ENCODE peak calls at places on chromosomes 5 and 9, in six cellular contexts. K, Y, I, M, S and C are unnamed samples.

GRCh38 chr9:24708808-24709207 is 163.1 kb upstream of the IZUMO3 start:
- DNase-seq in K (no peak), Y (no peak), I (no peak), S (no peak), M (no peak), C (no peak)

GRCh38 chr9:36332006-36332405 is 68.1 kb downstream of the RNF38 start:
- DNase-seq in I (no peak), S (peak), Y (no peak), M (no peak), K (no peak), C (no peak)

GRCh38 chr5:23411200-23411599 is 96.2 kb upstream of the PRDM9 start:
- DNase-seq in K (no peak), S (no peak), I (no peak), Y (no peak), M (no peak), C (no peak)

GRCh38 chr9:76161103-76161502 is 233.1 kb downstream of the RFK start:
- DNase-seq in S (no peak), Y (no peak), K (no peak), I (no peak), M (no peak), C (no peak)

GRCh38 chr5:137828192-137828591 is 39.5 kb upstream of the MYOT start:
- DNase-seq in S (no peak), M (no peak), K (no peak), Y (no peak), I (no peak), C (no peak)

GRCh38 chr9:124724415-124725067 is 46.6 kb downstream of the NR6A1 start:
- DNase-seq in S (no peak), Y (no peak), K (no peak), I (no peak), M (no peak), C (no peak)

GRCh38 chr9:129181246-129181645 is 3.2 kb upstream of the IER5L start:
- DNase-seq in M (no peak), I (no peak), Y (no peak), K (no peak), S (no peak), C (no peak)

GRCh38 chr5:56147106-56147505 is 86.0 kb downstream of the ANKRD55 start:
- DNase-seq in I (no peak), K (no peak), M (no peak), Y (no peak), S (no peak), C (no peak)

GRCh38 chr5:143205386-143205785 is 198.1 kb downstream of the NR3C1 start:
- DNase-seq in M (no peak), S (peak), Y (peak), K (no peak), I (no peak), C (no peak)

GRCh38 chr9:88313364-88314220 is 74.7 kb upstream of the SPIN1 start:
- DNase-seq in M (no peak), Y (no peak), K (no peak), I (peak), S (no peak), C (peak)

GRCh38 chr5:45038366-45038987 is 229.7 kb downstream of the MRPS30 start:
- DNase-seq in I (no peak), Y (peak), M (no peak), K (peak), S (peak), C (no peak)

GRCh38 chr9:137373611-137373980 is 49.4 kb downstream of the EXD3 start:
- DNase-seq in S (no peak), Y (no peak), M (no peak), I (no peak), K (no peak), C (no peak)

GRCh38 chr9:133360400-133361393 is 4.3 kb downstream of the SURF2 start:
- DNase-seq in K (no peak), I (no peak), M (no peak), Y (no peak), S (no peak), C (no peak)

GRCh38 chr5:98530224-98530623 is 243.2 kb upstream of the RGMB start:
- DNase-seq in K (no peak), S (no peak), I (no peak), Y (no peak), M (no peak), C (no peak)

GRCh38 chr5:32504923-32505596 is 60.5 kb upstream of the ZFR start:
- DNase-seq in Y (peak), M (no peak), K (peak), I (no peak), S (peak), C (no peak)

GRCh38 chr5:140042551-140043507 is at the start of gene NRG2:
- DNase-seq in I (peak), K (peak), M (peak), S (peak), Y (peak), C (peak)

GRCh38 chr9:114259800-114260523 is 62.9 kb upstream of the ORM1 start:
- DNase-seq in I (no peak), S (no peak), Y (no peak), M (no peak), K (peak), C (no peak)

GRCh38 chr5:169808118-169808581 is 171.1 kb downstream of the DOCK2 start:
- DNase-seq in M (no peak), K (no peak), S (no peak), Y (no peak), I (no peak), C (peak)

GRCh38 chr5:143182901-143183820 is 220.3 kb downstream of the NR3C1 start:
- DNase-seq in Y (peak), S (no peak), M (no peak), K (no peak), I (peak), C (no peak)

GRCh38 chr5:56951131-56951945 is 585 bp downstream of the MIER3 start:
- DNase-seq in K (peak), M (peak), S (peak), Y (no peak), I (peak), C (no peak)

GRCh38 chr5:171647043-171647899 is 138.3 kb upstream of the SMIM23 start:
- DNase-seq in K (no peak), I (no peak), M (no peak), S (no peak), Y (peak), C (no peak)

GRCh38 chr9:86119457-86119856 is 20.1 kb upstream of the GOLM1 start:
- DNase-seq in S (no peak), I (no peak), Y (no peak), K (no peak), M (no peak), C (no peak)

GRCh38 chr5:40842351-40842750 is 1.2 kb downstream of the CARD6 start:
- DNase-seq in Y (peak), I (no peak), K (no peak), S (peak), M (no peak), C (no peak)

GRCh38 chr9:110655723-110656641 is 12.6 kb upstream of the MUSK start:
- DNase-seq in S (peak), M (no peak), K (no peak), I (no peak), Y (peak), C (no peak)

GRCh38 chr5:181181650-181182565 is 23.1 kb downstream of the TRIM7 start:
- DNase-seq in M (peak), K (peak), I (no peak), Y (peak), S (peak), C (no peak)

GRCh38 chr9:81687521-81688261 is 1.7 kb downstream of the TLE1 start:
- DNase-seq in M (peak), Y (peak), I (no peak), K (peak), S (no peak), C (no peak)

GRCh38 chr9:109064963-109065701 is 51.8 kb upstream of the CTNNAL1 start:
- DNase-seq in S (peak), I (no peak), M (no peak), K (no peak), Y (peak), C (no peak)

GRCh38 chr9:21119093-21119770 is 22.4 kb downstream of the IFNW1 start:
- DNase-seq in M (no peak), I (no peak), Y (peak), S (no peak), K (no peak), C (no peak)

GRCh38 chr5:110086658-110087388 is 397.1 kb downstream of the MAN2A1 start:
- DNase-seq in S (peak), Y (peak), K (no peak), I (no peak), M (no peak), C (no peak)

GRCh38 chr5:152349683-152350526 is 55.2 kb downstream of the NMUR2 start:
- DNase-seq in Y (peak), K (peak), S (no peak), M (peak), I (no peak), C (peak)

GRCh38 chr9:129400001-129400970 is 220.6 kb downstream of the C9orf50 start:
- DNase-seq in Y (no peak), M (no peak), S (no peak), I (no peak), K (no peak), C (no peak)